ENCODE peak calls at places on chromosomes 12 and 14, in five cellular contexts. M is iris pigment epithelial cell, W is ecto neural progenitor cell, T is NCI-H1092 treated with DMSO at 0.1 percent for 48 hours, A is sigmoid colon. K is an unnamed sample.

GRCh38 chr12:45989857-45990467 is 412 bp downstream of the SCAF11 start:
- DNase-seq in M (peak; percentile 62), W (no peak), T (peak; percentile 76), A (peak; percentile 86), K (peak; percentile 47)

GRCh38 chr14:78683206-78683605 is 513.0 kb downstream of the NRXN3 start:
- DNase-seq in M (no peak), W (no peak), T (no peak), A (no peak), K (no peak)

GRCh38 chr14:49687942-49688700 is at the start of gene POLE2:
- DNase-seq in M (peak; percentile 67), W (peak; percentile 89), T (peak; percentile 87), A (peak; percentile 81), K (no peak)

GRCh38 chr12:14200598-14200997 is 164.9 kb upstream of the ATF7IP start:
- DNase-seq in M (no peak), W (no peak), T (no peak), A (no peak), K (no peak)

GRCh38 chr14:52733824-52734223 is 3.9 kb downstream of the STYX start:
- DNase-seq in M (no peak), W (peak; percentile 44), T (no peak), A (no peak), K (no peak)

GRCh38 chr12:79555006-79555925 is 135.5 kb downstream of the PAWR start:
- DNase-seq in M (peak; percentile 79), W (no peak), T (peak; percentile 0), A (no peak), K (peak; percentile 63)

GRCh38 chr12:24363177-24363754 is 413.8 kb upstream of the SOX5 start:
- DNase-seq in M (no peak), W (no peak), T (peak; percentile 64), A (no peak), K (no peak)

GRCh38 chr14:76984297-76984696 is 44.2 kb downstream of the IRF2BPL start:
- DNase-seq in M (no peak), W (no peak), T (no peak), A (no peak), K (no peak)

GRCh38 chr14:85468815-85469214 is 61.1 kb upstream of the FLRT2 start:
- DNase-seq in M (no peak), W (no peak), T (no peak), A (no peak), K (no peak)

GRCh38 chr12:106769078-106769477 is 5.4 kb upstream of the RIC8B start:
- DNase-seq in M (no peak), W (no peak), T (no peak), A (no peak), K (no peak)

GRCh38 chr12:63752283-63752682 is 27.4 kb upstream of the RXYLT1 start:
- DNase-seq in M (no peak), W (no peak), T (no peak), A (no peak), K (no peak)

GRCh38 chr12:91604897-91605296 is 422.3 kb upstream of the DCN start:
- DNase-seq in M (no peak), W (no peak), T (no peak), A (no peak), K (no peak)

GRCh38 chr14:63275611-63276010 is 43.1 kb downstream of the GPHB5 start:
- DNase-seq in M (no peak), W (no peak), T (peak; percentile 96), A (no peak), K (no peak)

GRCh38 chr12:47458273-47458672 is 247.6 kb downstream of the RPAP3 start:
- DNase-seq in M (no peak), W (no peak), T (no peak), A (no peak), K (no peak)

GRCh38 chr14:30958555-30959407 is 66.7 kb upstream of the AP4S1 start:
- DNase-seq in M (no peak), W (no peak), T (no peak), A (no peak), K (no peak)

GRCh38 chr14:102262894-102263462 is 42.0 kb downstream of the MOK start:
- DNase-seq in M (peak; percentile 36), W (peak; percentile 71), T (no peak), A (no peak), K (peak; percentile 25)

GRCh38 chr12:77893918-77894317 is 63.2 kb downstream of the NAV3 start:
- DNase-seq in M (peak; percentile 60), W (no peak), T (no peak), A (no peak), K (no peak)

GRCh38 chr12:109571773-109572505 is 1.4 kb downstream of the MMAB start:
- DNase-seq in M (no peak), W (no peak), T (no peak), A (no peak), K (no peak)

GRCh38 chr12:43957732-43958131 is 121.9 kb downstream of the TMEM117 start:
- DNase-seq in M (peak; percentile 66), W (no peak), T (peak; percentile 72), A (no peak), K (peak; percentile 62)

GRCh38 chr12:32446306-32447119 is 47.2 kb downstream of the FGD4 start:
- DNase-seq in M (no peak), W (no peak), T (no peak), A (no peak), K (no peak)

GRCh38 chr12:64556231-64556630 is 54.1 kb upstream of the RASSF3 start:
- DNase-seq in M (no peak), W (no peak), T (no peak), A (peak; percentile 20), K (no peak)

GRCh38 chr12:2236501-2237294 is 183.9 kb downstream of the CACNA1C start:
- DNase-seq in M (no peak), W (no peak), T (no peak), A (no peak), K (no peak)

GRCh38 chr12:122137681-122138080 is 36.3 kb downstream of the IL31 start:
- DNase-seq in M (no peak), W (peak; percentile 64), T (no peak), A (no peak), K (no peak)

GRCh38 chr12:104304261-104305004 is 894 bp downstream of the EID3 start:
- DNase-seq in M (no peak), W (no peak), T (no peak), A (no peak), K (no peak)

GRCh38 chr12:69510176-69510827 is 40.1 kb downstream of the FRS2 start:
- DNase-seq in M (no peak), W (no peak), T (peak; percentile 64), A (no peak), K (no peak)

GRCh38 chr14:106024983-106025604 is 498.7 kb downstream of the TMEM121 start:
- DNase-seq in M (no peak), W (no peak), T (no peak), A (no peak), K (no peak)

K was measured in HFFc6.